ENCODE peak calls at places on chromosomes 2 and 18, in ten cellular contexts. Y, R, E, L, H, P, G, O, N and C are unnamed samples.

GRCh38 chr2:119756837-119757236 is 2.9 kb upstream of the PTPN4 start:
- DNase-seq in Y (no peak), R (no peak), E (no peak), L (no peak), H (no peak), P (peak), G (no peak), O (no peak), N (no peak), C (no peak)

GRCh38 chr18:3906072-3906471 is 456.1 kb downstream of the TGIF1 start:
- DNase-seq in Y (no peak), R (no peak), E (no peak), L (no peak), H (no peak), P (no peak), G (no peak), O (no peak), N (no peak), C (no peak)

GRCh38 chr2:177881001-177881748 is 191.4 kb downstream of the PDE11A start:
- DNase-seq in Y (no peak), R (no peak), E (no peak), L (no peak), H (no peak), P (no peak), G (no peak), O (no peak), N (no peak), C (no peak)

GRCh38 chr2:3180082-3180908 is 197.3 kb downstream of the EIPR1 start:
- DNase-seq in Y (no peak), R (no peak), E (no peak), L (no peak), H (no peak), P (no peak), G (no peak), O (no peak), N (no peak), C (no peak)

GRCh38 chr18:57352271-57352701 is at the start of gene ST8SIA3:
- DNase-seq in Y (no peak), R (peak), E (no peak), L (peak), H (peak), P (no peak), G (no peak), O (no peak), N (peak), C (peak)

GRCh38 chr2:223969856-223970255 is 12.6 kb downstream of the MRPL44 start:
- DNase-seq in Y (no peak), R (no peak), E (no peak), L (no peak), H (no peak), P (no peak), G (no peak), O (no peak), N (no peak), C (no peak)

GRCh38 chr2:138901530-138901929 is 121.3 kb upstream of the NXPH2 start:
- DNase-seq in Y (no peak), R (no peak), E (no peak), L (no peak), H (no peak), P (no peak), G (no peak), O (no peak), N (no peak), C (no peak)

GRCh38 chr2:45134014-45134413 is 124.8 kb upstream of the SIX2 start:
- DNase-seq in Y (no peak), R (no peak), E (no peak), L (no peak), H (no peak), P (no peak), G (no peak), O (no peak), N (no peak), C (peak)

GRCh38 chr2:231541605-231542509 is 11.6 kb upstream of the NMUR1 start:
- DNase-seq in Y (no peak), R (peak), E (no peak), L (peak), H (no peak), P (no peak), G (no peak), O (peak), N (no peak), C (peak)

GRCh38 chr2:19887508-19887907 is 14.3 kb downstream of the TTC32 start:
- DNase-seq in Y (no peak), R (no peak), E (no peak), L (no peak), H (no peak), P (no peak), G (no peak), O (no peak), N (no peak), C (no peak)

GRCh38 chr2:146981921-146982320 is 862.9 kb upstream of the ACVR2A start:
- DNase-seq in Y (no peak), R (no peak), E (no peak), L (no peak), H (no peak), P (no peak), G (no peak), O (no peak), N (no peak), C (no peak)

GRCh38 chr2:71561441-71562267 is 108.3 kb downstream of the DYSF start:
- DNase-seq in Y (no peak), R (no peak), E (no peak), L (no peak), H (no peak), P (no peak), G (no peak), O (no peak), N (no peak), C (no peak)

GRCh38 chr2:17416891-17417391 is 101.3 kb downstream of the RAD51AP2 start:
- DNase-seq in Y (no peak), R (no peak), E (no peak), L (no peak), H (no peak), P (no peak), G (no peak), O (no peak), N (no peak), C (no peak)

GRCh38 chr2:190181066-190181681 is 118.6 kb upstream of the MSTN start:
- DNase-seq in Y (no peak), R (no peak), E (no peak), L (no peak), H (no peak), P (no peak), G (no peak), O (peak), N (peak), C (peak)

GRCh38 chr2:38109732-38110181 is 33.8 kb upstream of the CYP1B1 start:
- DNase-seq in Y (no peak), R (no peak), E (no peak), L (no peak), H (peak), P (no peak), G (no peak), O (no peak), N (no peak), C (no peak)

GRCh38 chr18:8803957-8804356 is 98.6 kb downstream of the MTCL1 start:
- DNase-seq in Y (no peak), R (no peak), E (no peak), L (no peak), H (no peak), P (no peak), G (no peak), O (no peak), N (no peak), C (no peak)

GRCh38 chr2:230874456-230874855 is 9.7 kb downstream of the ITM2C start:
- DNase-seq in Y (no peak), R (no peak), E (no peak), L (no peak), H (no peak), P (no peak), G (no peak), O (no peak), N (no peak), C (no peak)

GRCh38 chr18:21636769-21637168 is 24.7 kb downstream of the SNRPD1 start:
- DNase-seq in Y (no peak), R (no peak), E (no peak), L (no peak), H (no peak), P (no peak), G (no peak), O (no peak), N (no peak), C (no peak)

GRCh38 chr2:36452279-36452678 is 96.7 kb downstream of the CRIM1 start:
- DNase-seq in Y (no peak), R (no peak), E (no peak), L (no peak), H (no peak), P (no peak), G (no peak), O (no peak), N (no peak), C (no peak)

GRCh38 chr2:38074047-38074774 is 1.7 kb downstream of the CYP1B1 start:
- DNase-seq in Y (no peak), R (peak), E (no peak), L (peak), H (no peak), P (peak), G (no peak), O (peak), N (no peak), C (peak)

GRCh38 chr18:41545091-41545888 is 409.7 kb upstream of the PIK3C3 start:
- DNase-seq in Y (no peak), R (no peak), E (no peak), L (no peak), H (no peak), P (no peak), G (no peak), O (no peak), N (no peak), C (no peak)

GRCh38 chr2:158339513-158339912 is 117.0 kb downstream of the CCDC148 start:
- DNase-seq in Y (no peak), R (no peak), E (no peak), L (no peak), H (no peak), P (no peak), G (no peak), O (no peak), N (no peak), C (no peak)

GRCh38 chr2:65300134-65300771 is 72.6 kb downstream of the ACTR2 start:
- DNase-seq in Y (peak), R (no peak), E (peak), L (no peak), H (no peak), P (peak), G (no peak), O (no peak), N (no peak), C (peak)

GRCh38 chr2:38125830-38126229 is 49.9 kb upstream of the CYP1B1 start:
- DNase-seq in Y (no peak), R (no peak), E (no peak), L (no peak), H (no peak), P (no peak), G (no peak), O (no peak), N (no peak), C (no peak)

GRCh38 chr2:43083710-43084698 is 142.4 kb downstream of the ZFP36L2 start:
- DNase-seq in Y (peak), R (peak), E (no peak), L (no peak), H (no peak), P (peak), G (no peak), O (no peak), N (no peak), C (peak)

GRCh38 chr2:40034198-40034597 is 255.1 kb upstream of the THUMPD2 start:
- DNase-seq in Y (no peak), R (no peak), E (no peak), L (no peak), H (no peak), P (no peak), G (no peak), O (no peak), N (no peak), C (no peak)

GRCh38 chr2:204274991-204275390 is 270.3 kb upstream of the PARD3B start:
- DNase-seq in Y (no peak), R (no peak), E (no peak), L (no peak), H (no peak), P (no peak), G (no peak), O (no peak), N (no peak), C (no peak)

GRCh38 chr2:239685965-239686364 is 285.1 kb upstream of the HDAC4 start:
- DNase-seq in Y (no peak), R (no peak), E (no peak), L (no peak), H (no peak), P (no peak), G (no peak), O (no peak), N (no peak), C (no peak)

GRCh38 chr2:69384618-69385081 is 2.4 kb downstream of the GFPT1 start:
- DNase-seq in Y (no peak), R (no peak), E (no peak), L (no peak), H (no peak), P (no peak), G (no peak), O (no peak), N (no peak), C (no peak)

GRCh38 chr2:238653436-238654109 is 194.3 kb upstream of the TWIST2 start:
- DNase-seq in Y (no peak), R (no peak), E (no peak), L (no peak), H (no peak), P (no peak), G (no peak), O (no peak), N (no peak), C (peak)

GRCh38 chr18:31487251-31488015 is 10.5 kb upstream of the DSG2 start:
- DNase-seq in Y (no peak), R (no peak), E (no peak), L (no peak), H (no peak), P (no peak), G (no peak), O (no peak), N (no peak), C (no peak)

GRCh38 chr18:79687806-79688205 is 8.2 kb downstream of the CTDP1 start:
- DNase-seq in Y (no peak), R (no peak), E (no peak), L (no peak), H (no peak), P (no peak), G (no peak), O (peak), N (no peak), C (peak)

GRCh38 chr2:5555636-5556035 is 136.5 kb upstream of the SOX11 start:
- DNase-seq in Y (no peak), R (no peak), E (no peak), L (no peak), H (no peak), P (no peak), G (no peak), O (no peak), N (no peak), C (no peak)

GRCh38 chr2:25756444-25757022 is 83.2 kb upstream of the DTNB start:
- DNase-seq in Y (no peak), R (no peak), E (no peak), L (no peak), H (no peak), P (no peak), G (no peak), O (no peak), N (no peak), C (no peak)

GRCh38 chr2:240131941-240132650 is 4.0 kb downstream of the COPS9 start:
- DNase-seq in Y (peak), R (peak), E (no peak), L (peak), H (no peak), P (no peak), G (no peak), O (no peak), N (no peak), C (peak)

GRCh38 chr2:27014771-27015433 is 17.9 kb upstream of the TMEM214 start:
- DNase-seq in Y (no peak), R (no peak), E (no peak), L (no peak), H (no peak), P (no peak), G (no peak), O (no peak), N (no peak), C (no peak)

GRCh38 chr2:179842498-179843153 is 18.8 kb downstream of the ZNF385B start:
- DNase-seq in Y (peak), R (peak), E (no peak), L (peak), H (peak), P (no peak), G (no peak), O (peak), N (no peak), C (peak)

GRCh38 chr2:238908960-238909951 is 61.4 kb downstream of the TWIST2 start:
- DNase-seq in Y (no peak), R (peak), E (peak), L (peak), H (no peak), P (peak), G (no peak), O (no peak), N (no peak), C (peak)

GRCh38 chr2:217609952-217610351 is 392.8 kb downstream of the TNS1 start:
- DNase-seq in Y (no peak), R (no peak), E (no peak), L (no peak), H (no peak), P (no peak), G (no peak), O (no peak), N (peak), C (no peak)